ENCODE peak calls at places on chromosomes 1 and 21, in eight cellular contexts. E is Karpas-422; B is hepatocyte; H is stomach; V is CD8-positive, alpha-beta T cell; N is heart left ventricle; D is left lung; G is left ventricle myocardium inferior. X is an unnamed sample. For H3K27me3, the result is how much of the 10 kb centered on the place peaks cover.

GRCh38 chr1:44105810-44106209 is 12.8 kb upstream of the KLF17 start:
- DNase-seq in B (no peak), H (no peak), V (no peak), N (no peak), D (no peak), G (no peak), E (no peak), X (no peak)

GRCh38 chr1:19311503-19311930 is 427 bp downstream of the AKR7A2 start:
- DNase-seq in G (no peak), V (no peak), E (peak), B (no peak), N (peak), H (no peak), D (no peak), X (no peak)

GRCh38 chr1:30414086-30414850 is 309.1 kb downstream of the MATN1 start:
- DNase-seq in E (no peak), H (no peak), N (no peak), B (no peak), V (no peak), D (no peak), G (no peak), X (peak)

GRCh38 chr1:72066431-72066830 is 215.9 kb downstream of the NEGR1 start:
- DNase-seq in V (no peak), B (no peak), H (no peak), D (no peak), E (no peak), N (no peak), G (no peak), X (no peak)

GRCh38 chr1:209996348-209996747 is 58.3 kb downstream of the SYT14 start:
- DNase-seq in E (no peak), N (no peak), G (no peak), D (no peak), V (no peak), H (no peak), B (no peak), X (no peak)

GRCh38 chr1:92476071-92476607 is 10.6 kb downstream of the GFI1 start:
- DNase-seq in B (no peak), V (peak), E (no peak), N (no peak), D (no peak), G (no peak), H (no peak), X (no peak)

GRCh38 chr1:86489242-86489878 is 20.6 kb downstream of the CLCA1 start:
- DNase-seq in G (no peak), N (no peak), B (no peak), V (no peak), D (no peak), E (peak), H (no peak), X (no peak)

GRCh38 chr21:15549671-15550070 is 180.1 kb upstream of the USP25 start:
- DNase-seq in B (no peak), G (no peak), N (no peak), V (no peak), E (no peak), H (no peak), D (no peak), X (no peak)

GRCh38 chr1:58841455-58841854 is 57.6 kb upstream of the JUN start:
- DNase-seq in H (no peak), E (peak), N (no peak), D (no peak), G (no peak), B (no peak), V (no peak), X (no peak)

GRCh38 chr1:56867491-56867890 is 12.9 kb downstream of the C8A start:
- DNase-seq in N (no peak), B (no peak), D (no peak), E (no peak), V (no peak), G (no peak), H (peak), X (no peak)

GRCh38 chr1:20366076-20366765 is 75.5 kb downstream of the VWA5B1 start:
- DNase-seq in E (no peak), N (peak), D (no peak), V (no peak), G (peak), H (no peak), B (peak), X (no peak)

GRCh38 chr1:230681599-230681998 is 32.3 kb downstream of the AGT start:
- DNase-seq in H (no peak), B (peak), V (no peak), N (no peak), E (no peak), D (no peak), G (no peak), X (no peak)

GRCh38 chr1:109769335-109770078 is 5.8 kb upstream of the EPS8L3 start:
- DNase-seq in V (no peak), B (no peak), H (peak), D (peak), G (peak), E (no peak), N (no peak), X (peak)

GRCh38 chr21:36184561-36184960 is 27.9 kb downstream of the DOP1B start:
- DNase-seq in V (no peak), E (no peak), B (no peak), H (no peak), N (no peak), G (no peak), D (no peak), X (peak)

GRCh38 chr1:160097196-160097910 is 1.1 kb downstream of the IGSF8 start:
- DNase-seq in G (no peak), N (no peak), D (no peak), V (no peak), B (no peak), H (no peak), E (peak), X (no peak)

GRCh38 chr1:244705268-244706234 is 52.6 kb downstream of the DESI2 start:
- DNase-seq in D (no peak), V (no peak), E (no peak), G (no peak), N (no peak), H (peak), B (peak), X (no peak)

GRCh38 chr1:170010443-170010842 is 64.1 kb downstream of the KIFAP3 start:
- DNase-seq in G (no peak), H (no peak), B (peak), D (no peak), E (peak), N (no peak), V (no peak), X (no peak)

GRCh38 chr1:62325696-62326095 is 6.5 kb upstream of the KANK4 start:
- DNase-seq in G (no peak), E (no peak), D (no peak), V (no peak), N (no peak), H (no peak), B (no peak), X (no peak)

GRCh38 chr1:46642091-46642680 is 25.6 kb upstream of the MOB3C start:
- DNase-seq in B (no peak), V (no peak), G (no peak), N (no peak), H (no peak), D (no peak), E (no peak), X (no peak)

GRCh38 chr1:43932786-43933385 is 715 bp upstream of the ARTN start:
- DNase-seq in B (no peak), N (no peak), D (no peak), H (no peak), V (no peak), G (no peak), E (no peak), X (no peak)

GRCh38 chr1:168170552-168171508 is 7.9 kb upstream of the TIPRL start:
- DNase-seq in G (no peak), V (no peak), B (no peak), E (peak), D (no peak), H (no peak), N (no peak), X (no peak)

GRCh38 chr21:23131177-23131576 is 2133.0 kb downstream of the NCAM2 start:
- DNase-seq in D (no peak), V (no peak), G (no peak), N (no peak), H (no peak), E (no peak), B (no peak), X (no peak)

GRCh38 chr1:181149326-181150000 is 61.0 kb downstream of the IER5 start:
- DNase-seq in B (no peak), G (no peak), D (no peak), V (peak), E (no peak), H (peak), N (no peak), X (no peak)

GRCh38 chr1:245997471-245998258 is 509.4 kb downstream of the SMYD3 start:
- DNase-seq in E (no peak), B (no peak), N (peak), H (peak), D (no peak), V (no peak), G (peak), X (no peak)

GRCh38 chr1:209404577-209404976 is 178.9 kb upstream of the CAMK1G start:
- DNase-seq in E (no peak), V (no peak), N (no peak), D (no peak), B (no peak), H (no peak), G (no peak), X (no peak)

GRCh38 chr1:47951545-47952235 is 45.5 kb downstream of the TRABD2B start:
- DNase-seq in D (no peak), G (no peak), E (peak), H (no peak), N (no peak), V (no peak), B (no peak), X (no peak)

GRCh38 chr1:236425031-236425663 is 31.1 kb downstream of the EDARADD start:
- DNase-seq in N (no peak), B (no peak), V (no peak), G (no peak), D (no peak), E (no peak), H (no peak), X (no peak)

GRCh38 chr1:204262506-204263239 is 48.9 kb upstream of the GOLT1A start:
- DNase-seq in G (peak), E (no peak), V (no peak), B (no peak), N (no peak), H (no peak), D (no peak), X (no peak)

GRCh38 chr21:16145479-16145878 is 415.7 kb downstream of the USP25 start:
- DNase-seq in N (no peak), D (peak), B (no peak), G (no peak), E (no peak), V (no peak), H (no peak), X (no peak)

GRCh38 chr1:113042336-113043143 is 30.5 kb upstream of the LRIG2 start:
- DNase-seq in E (peak), D (no peak), V (no peak), H (peak), N (peak), B (peak), G (peak), X (peak)

GRCh38 chr1:7610106-7610731 is 160.9 kb upstream of the VAMP3 start:
- DNase-seq in B (no peak), D (no peak), N (no peak), H (no peak), E (no peak), V (no peak), G (no peak), X (peak)

GRCh38 chr21:37623689-37624088 is 257.1 kb downstream of the DYRK1A start:
- DNase-seq in E (no peak), H (no peak), V (no peak), G (no peak), N (no peak), D (no peak), B (no peak), X (no peak)
- H3K27ac ChIP-seq in E (no peak), H (no peak), V (no peak), G (peak), N (no peak), D (no peak), B (no peak), X (no peak)

DNA sequence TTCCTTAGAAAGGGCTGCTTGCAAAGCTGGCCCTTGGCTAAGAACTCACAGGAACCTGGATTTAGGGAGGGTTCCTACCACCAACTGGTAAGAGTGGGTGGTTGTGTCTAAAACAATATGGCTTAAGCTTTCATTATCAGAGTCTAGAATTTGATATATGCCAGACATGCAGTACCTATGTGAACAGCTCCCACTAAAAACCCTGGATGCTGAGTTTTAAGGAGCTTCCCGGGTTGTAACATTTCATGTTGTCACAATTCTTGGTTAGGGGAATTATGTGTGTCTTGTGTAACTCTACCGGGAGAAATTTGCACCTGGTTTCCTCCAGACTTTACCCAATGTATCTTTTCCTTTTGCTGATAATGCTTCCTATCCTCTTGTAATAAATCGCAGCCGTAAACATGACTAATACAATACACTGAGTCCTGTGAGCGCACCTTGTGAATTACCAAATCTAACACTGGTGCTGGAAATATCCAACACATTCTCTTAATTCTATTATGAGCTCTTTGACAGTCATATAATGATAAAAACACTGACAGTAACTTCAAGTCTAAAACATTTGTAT is 48.3 kb downstream of the ARID4B start:
- DNase-seq in B (peak), H (no peak), N (no peak), E (no peak), G (no peak), V (no peak), D (no peak), X (no peak)
- H3K4me3 ChIP-seq in B (no peak), H (no peak), N (no peak), E (no peak), G (no peak), V (no peak), D (no peak), X (no peak)

GRCh38 chr1:156882543-156882942 is 11.0 kb upstream of the PEAR1 start:
- DNase-seq in E (no peak), B (no peak), H (no peak), V (no peak), N (no peak), G (no peak), D (no peak), X (no peak)

GRCh38 chr1:156881101-156881500 is 12.4 kb upstream of the PEAR1 start:
- DNase-seq in G (no peak), B (no peak), V (no peak), H (no peak), E (no peak), D (no peak), N (no peak), X (no peak)

GRCh38 chr1:156880473-156880872 is 13.0 kb upstream of the PEAR1 start:
- DNase-seq in H (no peak), N (no peak), G (no peak), V (no peak), D (no peak), B (no peak), E (no peak), X (no peak)

GRCh38 chr1:156879876-156880275 is 13.6 kb upstream of the PEAR1 start:
- DNase-seq in E (no peak), N (no peak), D (no peak), G (no peak), H (no peak), B (no peak), V (no peak), X (no peak)

DNA sequence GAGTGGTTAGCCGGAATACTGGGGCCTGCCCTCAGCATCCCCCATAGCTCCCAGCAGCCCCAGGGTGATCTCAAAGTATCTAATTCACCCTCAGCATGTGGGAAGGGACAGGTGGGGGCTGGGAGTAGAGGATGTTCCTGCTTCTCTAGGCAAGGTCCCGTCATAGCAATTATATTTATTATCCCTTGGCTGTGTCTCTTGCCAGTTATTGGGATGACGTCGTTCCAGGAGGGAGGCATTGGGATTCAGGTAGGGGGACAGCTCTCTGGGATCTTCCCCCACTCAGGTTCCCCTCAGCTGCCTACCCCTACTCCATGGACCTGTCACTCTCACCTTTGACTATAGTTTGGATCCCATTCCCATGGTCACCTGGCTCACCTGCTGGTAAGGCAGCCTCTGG is 11.9 kb upstream of the PEAR1 start:
- DNase-seq in E (no peak), D (no peak), B (no peak), G (no peak), H (no peak), V (no peak), N (no peak), X (no peak)
- H3K27me3 ChIP-seq in E (under half), D (half or more), B (under half), G (half or more), H (half or more), V (under half), N (under half), X (under half)

GRCh38 chr21:42495765-42496119 is 282 bp downstream of the RSPH1 start:
- DNase-seq in V (no peak), B (peak), D (no peak), E (no peak), G (no peak), H (no peak), N (no peak), X (no peak)
- H3K27ac ChIP-seq in V (peak), B (peak), D (peak), E (no peak), G (no peak), H (peak), N (no peak), X (no peak)

DNA sequence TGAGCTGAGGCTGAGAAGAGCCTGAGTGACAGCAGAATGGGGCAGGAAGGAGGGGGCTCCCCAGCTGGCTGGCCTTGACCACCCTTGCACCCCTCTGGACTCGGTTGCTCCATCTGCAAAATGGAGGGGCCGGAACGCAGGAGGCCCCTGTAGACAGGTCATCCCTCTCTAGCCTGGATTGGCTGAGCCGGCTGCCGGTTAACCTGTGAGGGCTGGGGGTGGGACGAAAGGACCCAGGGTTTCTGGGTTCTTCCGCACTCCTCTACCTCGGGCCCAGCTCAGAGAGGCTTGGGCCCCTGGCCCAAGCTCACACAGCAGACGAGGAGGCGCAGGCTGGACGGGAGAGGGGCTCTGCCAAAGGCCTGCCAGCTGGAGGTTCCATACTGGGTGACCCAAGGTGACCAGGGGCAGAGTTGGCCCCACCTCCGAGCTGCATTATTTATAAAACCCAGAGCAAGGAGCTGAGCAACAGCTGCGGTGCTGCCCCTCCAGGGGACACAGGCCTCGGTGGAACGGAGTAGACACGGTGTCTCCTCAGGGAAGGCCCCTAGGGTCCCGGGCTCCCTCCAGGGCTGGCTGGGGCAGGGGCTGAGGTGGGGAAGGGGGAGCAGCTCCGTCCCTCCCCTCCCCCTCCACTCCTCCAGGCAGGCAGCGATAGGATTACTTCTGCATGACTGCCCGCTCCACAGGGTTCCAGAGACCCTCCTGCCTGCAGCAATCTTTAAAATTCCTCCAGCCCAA is 11.2 kb downstream of the AHDC1 start:
- DNase-seq in D (no peak), E (no peak), B (no peak), N (no peak), V (no peak), G (no peak), H (no peak), X (no peak)
- H3K4me3 ChIP-seq in D (no peak), E (no peak), B (no peak), N (no peak), V (no peak), G (peak), H (no peak), X (no peak)

DNA sequence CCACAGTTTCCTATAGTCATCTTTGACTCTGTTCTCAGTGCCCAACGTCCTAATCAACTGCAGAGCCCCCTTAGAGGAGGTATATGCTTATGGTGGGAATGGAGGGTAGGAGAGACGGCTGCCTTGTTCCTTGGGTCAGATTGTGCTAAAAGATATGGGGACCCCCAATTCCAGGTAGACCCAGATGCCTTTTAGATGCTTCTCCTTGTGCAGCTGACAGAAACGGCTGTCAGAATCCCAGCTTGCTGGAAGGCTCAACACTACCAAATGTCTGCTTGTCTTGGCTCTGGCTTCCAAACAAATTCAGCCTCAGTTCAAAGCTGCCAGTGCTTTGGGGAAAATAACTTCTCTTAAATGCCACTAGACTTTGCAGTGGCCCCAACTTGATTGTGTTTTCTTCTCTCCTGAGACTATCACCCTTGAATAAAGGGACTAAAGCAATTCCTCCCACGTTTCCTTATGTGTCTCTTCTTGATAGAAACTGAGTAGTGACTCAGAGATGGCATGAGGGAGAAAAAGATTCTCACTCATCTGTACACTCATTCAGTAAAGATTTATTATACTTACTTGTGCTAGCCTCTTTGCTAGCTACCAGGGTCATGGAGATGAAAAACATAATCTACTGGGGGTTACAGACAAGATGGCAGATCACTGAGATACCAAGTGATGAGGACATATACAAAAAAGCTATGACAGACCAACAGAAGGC is 3.4 kb upstream of the RNF19B start:
- DNase-seq in N (no peak), V (no peak), B (no peak), E (no peak), H (no peak), G (no peak), D (no peak), X (no peak)
- H3K27me3 ChIP-seq in N (under half), V (under half), B (under half), E (under half), H (under half), G (under half), D (under half), X (under half)

GRCh38 chr21:42675403-42675802 is 22.0 kb downstream of the PDE9A start:
- DNase-seq in V (no peak), B (no peak), E (no peak), D (peak), G (no peak), H (no peak), N (no peak), X (no peak)
- H3K27ac ChIP-seq in V (no peak), B (peak), E (no peak), D (no peak), G (peak), H (no peak), N (no peak), X (no peak)

GRCh38 chr1:89699451-89699986 is 66.6 kb downstream of the LRRC8C start:
- DNase-seq in E (no peak), D (no peak), N (no peak), B (no peak), G (no peak), V (no peak), H (no peak), X (no peak)
- H3K4me3 ChIP-seq in E (no peak), D (no peak), N (no peak), B (no peak), G (no peak), V (peak), H (no peak), X (no peak)

DNA sequence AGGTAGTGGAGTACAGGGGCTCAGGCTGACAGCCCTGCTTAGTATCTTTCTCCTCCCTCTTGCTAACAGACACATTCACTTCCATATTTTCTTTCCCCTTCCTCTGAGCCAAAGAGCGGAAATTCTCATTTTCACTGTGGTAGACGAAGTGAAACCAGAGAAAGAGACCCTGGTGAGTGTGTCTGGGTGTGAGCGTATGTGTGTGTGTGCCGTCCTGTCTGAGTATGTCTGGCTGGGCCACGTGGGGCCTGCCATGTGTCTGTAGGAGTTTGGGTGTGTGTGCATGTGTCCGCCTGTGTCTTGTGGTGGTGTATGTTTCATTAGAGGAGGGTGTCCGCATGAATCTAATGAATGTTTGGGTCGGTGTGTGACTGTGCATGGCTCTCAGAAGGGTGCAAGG is 1.7 kb downstream of the COL8A2 start:
- DNase-seq in G (no peak), D (no peak), V (no peak), N (no peak), H (no peak), E (peak), B (no peak), X (no peak)
- H3K27me3 ChIP-seq in G (under half), D (under half), V (under half), N (under half), H (under half), E (under half), B (under half), X (under half)

X was measured in aorta.